ENCODE peak calls at places on chromosomes 4 and X, in five cellular contexts. One of them, this sample, is unnamed.

GRCh38 chr4:88008133-88008621 is 742 bp downstream of the PKD2 start:
- DNase-seq in left lung: peak; percentile 46
- DNase-seq in pancreas: peak; percentile 20
- DNase-seq in glutamatergic neuron: peak; percentile 76
- DNase-seq in left ventricle myocardium inferior: peak; percentile 43
- DNase-seq in this sample: peak; percentile 67

GRCh38 chr4:38869511-38869910 is 1.9 kb downstream of the FAM114A1 start:
- DNase-seq in left ventricle myocardium inferior: no peak
- DNase-seq in left lung: no peak
- DNase-seq in glutamatergic neuron: no peak
- DNase-seq in pancreas: no peak
- DNase-seq in this sample: no peak

GRCh38 chr4:88230399-88230798 is 54.0 kb downstream of the PPM1K start:
- DNase-seq in glutamatergic neuron: no peak
- DNase-seq in left lung: no peak
- DNase-seq in left ventricle myocardium inferior: no peak
- DNase-seq in pancreas: no peak
- DNase-seq in this sample: no peak

GRCh38 chrX:7086384-7086783 is 61.1 kb upstream of the STS start:
- DNase-seq in glutamatergic neuron: no peak
- DNase-seq in left ventricle myocardium inferior: no peak
- DNase-seq in pancreas: no peak
- DNase-seq in left lung: no peak
- DNase-seq in this sample: no peak

GRCh38 chrX:78321809-78322208 is 5.6 kb downstream of the CYSLTR1 start:
- DNase-seq in pancreas: no peak
- DNase-seq in left ventricle myocardium inferior: peak; percentile 14
- DNase-seq in glutamatergic neuron: no peak
- DNase-seq in left lung: peak; percentile 47
- DNase-seq in this sample: peak; percentile 31

GRCh38 chr4:63728480-63729177 is 680.6 kb downstream of the TECRL start:
- DNase-seq in glutamatergic neuron: no peak
- DNase-seq in left lung: no peak
- DNase-seq in left ventricle myocardium inferior: no peak
- DNase-seq in pancreas: no peak
- DNase-seq in this sample: no peak

GRCh38 chrX:41688835-41689234 is at the start of gene GPR34:
- DNase-seq in glutamatergic neuron: no peak
- DNase-seq in left lung: no peak
- DNase-seq in left ventricle myocardium inferior: no peak
- DNase-seq in pancreas: no peak
- DNase-seq in this sample: no peak

GRCh38 chr4:170008376-170008775 is 17.8 kb downstream of the MFAP3L start:
- DNase-seq in left lung: no peak
- DNase-seq in glutamatergic neuron: no peak
- DNase-seq in pancreas: no peak
- DNase-seq in left ventricle myocardium inferior: no peak
- DNase-seq in this sample: no peak

GRCh38 chrX:79117078-79117477 is 27.4 kb upstream of the GPR174 start:
- DNase-seq in left ventricle myocardium inferior: no peak
- DNase-seq in pancreas: no peak
- DNase-seq in left lung: no peak
- DNase-seq in glutamatergic neuron: no peak
- DNase-seq in this sample: no peak

GRCh38 chr4:31234494-31234893 is 514.3 kb downstream of the PCDH7 start:
- DNase-seq in pancreas: no peak
- DNase-seq in glutamatergic neuron: peak; percentile 17
- DNase-seq in left lung: no peak
- DNase-seq in left ventricle myocardium inferior: no peak
- DNase-seq in this sample: peak; percentile 13

GRCh38 chr4:20509315-20509714 is 190.9 kb upstream of the PACRGL start:
- DNase-seq in left lung: no peak
- DNase-seq in glutamatergic neuron: no peak
- DNase-seq in pancreas: no peak
- DNase-seq in left ventricle myocardium inferior: no peak
- DNase-seq in this sample: no peak

GRCh38 chrX:37998586-37999267 is 7.6 kb upstream of the SYTL5 start:
- DNase-seq in pancreas: no peak
- DNase-seq in left ventricle myocardium inferior: no peak
- DNase-seq in left lung: no peak
- DNase-seq in glutamatergic neuron: no peak
- DNase-seq in this sample: no peak

GRCh38 chr4:3514221-3514780 is 17.9 kb downstream of the LRPAP1 start:
- DNase-seq in left lung: no peak
- DNase-seq in pancreas: no peak
- DNase-seq in glutamatergic neuron: peak; percentile 5
- DNase-seq in left ventricle myocardium inferior: no peak
- DNase-seq in this sample: no peak

GRCh38 chrX:264634-265455 is 16.3 kb upstream of the PLCXD1 start:
- DNase-seq in pancreas: no peak
- DNase-seq in left ventricle myocardium inferior: no peak
- DNase-seq in glutamatergic neuron: no peak
- DNase-seq in left lung: no peak
- DNase-seq in this sample: no peak

GRCh38 chr4:33160126-33160525 is 2440.0 kb downstream of the PCDH7 start:
- DNase-seq in glutamatergic neuron: no peak
- DNase-seq in left ventricle myocardium inferior: no peak
- DNase-seq in pancreas: no peak
- DNase-seq in left lung: no peak
- DNase-seq in this sample: no peak
- TF ChIP-seq CTCF in glutamatergic neuron: peak; percentile 14
- TF ChIP-seq CTCF in left ventricle myocardium inferior: peak; percentile 23
- TF ChIP-seq CTCF in pancreas: no peak
- TF ChIP-seq CTCF in left lung: peak; percentile 12
- TF ChIP-seq CTCF in this sample: no peak

DNA sequence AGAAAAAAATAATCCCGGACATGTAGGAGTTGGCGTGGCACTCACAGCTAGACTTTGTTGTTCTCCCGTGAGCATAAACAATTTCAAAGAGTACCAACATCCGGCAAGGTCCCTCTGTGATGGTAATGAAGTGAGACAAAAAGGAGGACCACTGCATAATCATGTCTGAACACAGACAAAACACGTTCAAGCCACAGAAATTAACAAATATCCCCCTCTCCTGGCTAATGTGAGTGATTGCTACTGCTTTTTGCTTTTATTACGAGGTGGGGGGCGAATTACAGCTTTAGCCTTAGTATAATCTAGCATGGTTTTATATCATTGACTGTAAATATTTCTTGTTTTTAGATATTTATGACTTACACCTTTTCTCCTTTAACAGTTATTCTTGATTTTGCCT is 118.5 kb downstream of the PLS3 start:
- DNase-seq in glutamatergic neuron: no peak
- DNase-seq in pancreas: no peak
- DNase-seq in left ventricle myocardium inferior: no peak
- DNase-seq in left lung: no peak
- DNase-seq in this sample: peak; percentile 39
- TF ChIP-seq CTCF in glutamatergic neuron: no peak
- TF ChIP-seq CTCF in pancreas: no peak
- TF ChIP-seq CTCF in left ventricle myocardium inferior: peak; percentile 50
- TF ChIP-seq CTCF in left lung: no peak
- TF ChIP-seq CTCF in this sample: peak; percentile 15

GRCh38 chr4:107036602-107037151 is 564 bp upstream of the DKK2 start:
- DNase-seq in left ventricle myocardium inferior: no peak
- DNase-seq in glutamatergic neuron: peak; percentile 14
- DNase-seq in pancreas: no peak
- DNase-seq in left lung: no peak
- DNase-seq in this sample: peak; percentile 26

GRCh38 chr4:107037188-107037587 is 1.1 kb upstream of the DKK2 start:
- DNase-seq in pancreas: no peak
- DNase-seq in left lung: no peak
- DNase-seq in glutamatergic neuron: peak; percentile 74
- DNase-seq in left ventricle myocardium inferior: no peak
- DNase-seq in this sample: no peak

GRCh38 chr4:107035711-107036601 is at the start of gene DKK2:
- DNase-seq in left ventricle myocardium inferior: no peak
- DNase-seq in pancreas: no peak
- DNase-seq in glutamatergic neuron: peak; percentile 53
- DNase-seq in left lung: no peak
- DNase-seq in this sample: peak; percentile 45

GRCh38 chr4:107034982-107035710 is 967 bp downstream of the DKK2 start:
- DNase-seq in left lung: no peak
- DNase-seq in pancreas: no peak
- DNase-seq in left ventricle myocardium inferior: no peak
- DNase-seq in glutamatergic neuron: peak; percentile 40
- DNase-seq in this sample: peak; percentile 40

DNA sequence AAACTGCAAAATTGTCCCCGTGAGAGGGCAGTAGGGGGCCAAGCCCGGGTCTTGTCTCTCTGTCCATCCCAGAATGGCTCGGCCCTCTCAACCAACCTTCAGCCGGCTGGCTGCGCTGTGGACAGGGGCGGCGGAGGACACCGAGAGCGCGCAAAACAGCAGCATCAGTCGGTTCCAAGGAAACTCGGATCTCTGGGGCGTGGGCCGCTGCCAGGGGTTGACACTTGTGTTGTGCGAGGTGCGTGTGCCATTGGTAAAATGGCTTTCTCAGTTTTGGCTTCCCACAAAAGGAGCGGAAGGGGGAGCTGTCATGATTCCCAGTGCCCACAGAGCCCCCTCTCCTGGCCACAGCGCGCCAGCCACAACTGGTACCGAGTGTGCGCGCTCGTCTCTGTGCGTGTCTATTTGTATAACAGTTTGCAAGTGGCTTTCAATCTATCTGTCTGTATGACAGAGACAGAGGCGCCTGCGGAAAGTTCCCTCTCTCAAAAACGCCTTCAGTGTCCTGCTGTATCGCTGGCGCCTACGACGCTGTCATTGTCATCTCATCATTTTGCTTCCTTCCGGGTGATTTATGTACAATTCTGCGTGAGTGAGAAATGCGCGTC is 1.9 kb downstream of the DKK2 start:
- DNase-seq in left ventricle myocardium inferior: no peak
- DNase-seq in glutamatergic neuron: peak; percentile 76
- DNase-seq in pancreas: no peak
- DNase-seq in left lung: no peak
- DNase-seq in this sample: peak; percentile 15
- TF ChIP-seq CTCF in left ventricle myocardium inferior: no peak
- TF ChIP-seq CTCF in glutamatergic neuron: no peak
- TF ChIP-seq CTCF in pancreas: no peak
- TF ChIP-seq CTCF in left lung: no peak
- TF ChIP-seq CTCF in this sample: no peak

GRCh38 chr4:48033825-48034413 is 17.3 kb downstream of the NIPAL1 start:
- DNase-seq in pancreas: no peak
- DNase-seq in glutamatergic neuron: no peak
- DNase-seq in left ventricle myocardium inferior: no peak
- DNase-seq in left lung: no peak
- DNase-seq in this sample: no peak
- TF ChIP-seq CTCF in pancreas: peak; percentile 49
- TF ChIP-seq CTCF in glutamatergic neuron: peak; percentile 73
- TF ChIP-seq CTCF in left ventricle myocardium inferior: peak; percentile 46
- TF ChIP-seq CTCF in left lung: peak; percentile 29
- TF ChIP-seq CTCF in this sample: peak; percentile 18

DNA sequence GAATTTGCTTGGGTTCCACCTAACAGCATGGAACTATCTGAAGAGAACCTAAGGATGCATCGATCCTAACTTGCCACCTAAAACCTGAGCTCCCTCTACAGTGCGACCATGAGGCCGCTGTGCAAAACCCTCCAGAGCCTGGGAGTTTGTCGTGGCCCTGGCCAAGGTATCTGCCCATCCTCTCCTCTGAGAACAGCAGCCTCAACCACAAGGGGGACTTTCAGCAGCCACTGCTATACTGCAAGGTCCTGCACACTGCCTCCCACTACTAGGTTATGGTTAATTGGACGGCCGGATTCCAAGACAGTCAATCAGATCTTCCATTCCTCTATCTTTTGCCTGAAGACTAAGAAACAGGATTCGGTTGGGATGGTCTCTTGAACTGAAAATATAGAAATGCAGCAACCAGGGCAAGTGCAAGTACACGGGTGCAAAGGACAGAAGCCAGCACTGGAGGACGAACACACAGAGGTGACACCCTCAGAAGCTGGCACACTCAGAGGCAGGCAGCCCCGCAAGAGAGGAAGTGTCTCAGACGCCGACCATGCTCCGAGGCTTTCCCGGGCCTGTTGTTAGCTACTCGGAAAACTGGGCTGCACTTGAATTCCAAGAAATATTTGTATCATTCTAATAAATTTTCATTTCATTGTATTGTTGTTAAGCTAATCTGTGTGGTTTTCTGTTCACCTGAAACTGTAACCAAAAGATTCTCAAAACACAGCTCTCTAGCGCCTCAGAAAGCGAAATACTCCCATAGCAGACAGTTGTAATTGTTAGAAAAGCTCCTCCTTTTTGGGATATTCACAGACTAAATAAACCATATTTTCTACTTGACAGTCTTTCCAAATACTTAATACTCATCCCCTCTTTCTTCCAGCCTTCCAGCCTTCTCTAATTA is 63.3 kb downstream of the AFAP1 start:
- DNase-seq in left ventricle myocardium inferior: no peak
- DNase-seq in glutamatergic neuron: no peak
- DNase-seq in left lung: no peak
- DNase-seq in pancreas: no peak
- DNase-seq in this sample: no peak
- TF ChIP-seq CTCF in left ventricle myocardium inferior: peak; percentile 39
- TF ChIP-seq CTCF in glutamatergic neuron: no peak
- TF ChIP-seq CTCF in left lung: no peak
- TF ChIP-seq CTCF in pancreas: no peak
- TF ChIP-seq CTCF in this sample: no peak

DNA sequence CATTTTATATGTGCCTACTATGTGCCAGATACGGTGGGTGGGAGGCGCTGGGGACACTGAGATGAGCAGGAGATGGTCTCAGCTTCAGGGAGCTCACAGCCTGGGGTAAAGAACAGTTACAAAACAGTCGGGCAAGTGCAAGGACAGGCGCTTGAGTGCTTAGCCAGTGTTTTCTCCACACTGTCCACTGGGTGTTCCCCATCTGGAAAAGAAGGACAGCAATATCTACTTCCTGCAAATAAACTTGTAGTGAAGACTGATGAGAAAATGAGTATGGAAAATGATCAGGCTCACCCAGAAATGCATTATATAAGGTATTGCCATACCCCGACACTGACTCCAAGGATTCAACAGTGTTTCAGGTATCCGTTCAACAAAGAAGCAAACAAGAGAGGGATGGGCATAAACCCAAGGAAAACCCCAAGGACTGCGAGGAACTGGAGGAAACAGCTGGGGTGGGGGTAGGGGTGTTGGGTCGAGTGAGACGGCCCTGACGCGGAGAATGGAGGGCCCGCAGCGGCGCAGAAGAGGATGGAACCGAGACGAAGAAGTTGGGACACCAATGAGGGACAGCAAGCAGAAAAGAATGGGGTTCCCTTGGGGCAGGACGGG is 805 bp downstream of the TMEM185A start:
- DNase-seq in left ventricle myocardium inferior: no peak
- DNase-seq in glutamatergic neuron: peak; percentile 15
- DNase-seq in pancreas: peak; percentile 6
- DNase-seq in left lung: no peak
- DNase-seq in this sample: no peak
- TF ChIP-seq CTCF in left ventricle myocardium inferior: peak; percentile 27
- TF ChIP-seq CTCF in glutamatergic neuron: no peak
- TF ChIP-seq CTCF in pancreas: no peak
- TF ChIP-seq CTCF in left lung: no peak
- TF ChIP-seq CTCF in this sample: no peak

DNA sequence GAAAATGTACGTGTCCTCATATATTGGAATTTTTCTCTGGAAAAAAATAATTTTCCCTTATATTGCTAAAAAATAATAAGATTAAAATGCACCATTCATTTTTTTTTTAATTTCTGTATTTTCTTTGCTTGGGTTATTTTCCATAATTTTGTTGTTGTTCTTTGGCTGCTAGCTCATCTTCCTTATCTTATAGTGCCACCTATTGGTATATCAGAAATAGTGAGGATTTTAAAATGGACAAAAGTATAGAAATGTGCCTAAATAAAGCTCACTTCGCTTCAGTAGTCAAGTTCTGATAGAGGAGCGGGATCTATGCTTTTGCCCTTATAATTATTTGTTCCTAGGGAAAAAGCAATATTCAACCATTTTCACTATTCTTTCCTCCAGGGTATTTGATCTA is 134.8 kb downstream of the NAP1L3 start:
- DNase-seq in left lung: no peak
- DNase-seq in pancreas: no peak
- DNase-seq in left ventricle myocardium inferior: no peak
- DNase-seq in glutamatergic neuron: no peak
- DNase-seq in this sample: no peak
- TF ChIP-seq CTCF in left lung: no peak
- TF ChIP-seq CTCF in pancreas: peak; percentile 14
- TF ChIP-seq CTCF in left ventricle myocardium inferior: no peak
- TF ChIP-seq CTCF in glutamatergic neuron: peak; percentile 29
- TF ChIP-seq CTCF in this sample: no peak

This sample was measured in GM13976.